ENCODE peak calls at places on chromosomes 13 and 19, in eight cellular contexts. One of them, this sample, is unnamed. For H3K4me1, the result is how much of the 10 kb centered on the place peaks cover.

GRCh38 chr13:34762312-34762711 is 179.8 kb upstream of the NBEA start:
- DNase-seq in IMR-90: no peak
- DNase-seq in stomach: no peak
- DNase-seq in upper lobe of left lung: no peak
- DNase-seq in suprapubic skin: no peak
- DNase-seq in heart left ventricle: no peak
- DNase-seq in H1: no peak
- DNase-seq in tibial nerve: no peak
- DNase-seq in this sample: no peak

GRCh38 chr19:20423381-20424207 is 142.0 kb downstream of the ZNF737 start:
- DNase-seq in IMR-90: peak
- DNase-seq in stomach: peak
- DNase-seq in upper lobe of left lung: peak
- DNase-seq in suprapubic skin: peak
- DNase-seq in heart left ventricle: peak
- DNase-seq in H1: no peak
- DNase-seq in tibial nerve: peak
- DNase-seq in this sample: peak

GRCh38 chr19:38044267-38045111 is 137.5 kb downstream of the SIPA1L3 start:
- DNase-seq in IMR-90: peak
- DNase-seq in stomach: no peak
- DNase-seq in upper lobe of left lung: no peak
- DNase-seq in suprapubic skin: no peak
- DNase-seq in heart left ventricle: no peak
- DNase-seq in H1: no peak
- DNase-seq in tibial nerve: no peak
- DNase-seq in this sample: no peak

GRCh38 chr19:29630661-29631060 is 24.6 kb downstream of the POP4 start:
- DNase-seq in IMR-90: no peak
- DNase-seq in stomach: no peak
- DNase-seq in upper lobe of left lung: no peak
- DNase-seq in suprapubic skin: no peak
- DNase-seq in heart left ventricle: no peak
- DNase-seq in H1: no peak
- DNase-seq in tibial nerve: no peak
- DNase-seq in this sample: no peak

GRCh38 chr13:73872397-73872796 is 261.8 kb downstream of the KLF12 start:
- DNase-seq in IMR-90: peak
- DNase-seq in stomach: no peak
- DNase-seq in upper lobe of left lung: no peak
- DNase-seq in suprapubic skin: no peak
- DNase-seq in heart left ventricle: no peak
- DNase-seq in H1: no peak
- DNase-seq in tibial nerve: no peak
- DNase-seq in this sample: no peak

GRCh38 chr19:40006273-40006691 is 9.4 kb downstream of the ZNF546 start:
- DNase-seq in IMR-90: peak
- DNase-seq in stomach: no peak
- DNase-seq in upper lobe of left lung: no peak
- DNase-seq in suprapubic skin: no peak
- DNase-seq in heart left ventricle: no peak
- DNase-seq in H1: no peak
- DNase-seq in tibial nerve: no peak
- DNase-seq in this sample: no peak

GRCh38 chr19:18251587-18252369 is 22.5 kb downstream of the IQCN start:
- DNase-seq in IMR-90: peak
- DNase-seq in stomach: peak
- DNase-seq in upper lobe of left lung: peak
- DNase-seq in suprapubic skin: no peak
- DNase-seq in heart left ventricle: peak
- DNase-seq in H1: peak
- DNase-seq in tibial nerve: peak
- DNase-seq in this sample: peak

GRCh38 chr19:48398329-48399235 is 5.1 kb downstream of the GRIN2D start:
- DNase-seq in IMR-90: peak
- DNase-seq in stomach: peak
- DNase-seq in upper lobe of left lung: peak
- DNase-seq in suprapubic skin: peak
- DNase-seq in heart left ventricle: peak
- DNase-seq in H1: peak
- DNase-seq in tibial nerve: peak
- DNase-seq in this sample: no peak

GRCh38 chr19:38838208-38838985 is 6.8 kb upstream of the ECH1 start:
- DNase-seq in IMR-90: no peak
- DNase-seq in stomach: peak
- DNase-seq in upper lobe of left lung: peak
- DNase-seq in suprapubic skin: no peak
- DNase-seq in heart left ventricle: no peak
- DNase-seq in H1: no peak
- DNase-seq in tibial nerve: no peak
- DNase-seq in this sample: peak

GRCh38 chr13:39603424-39603947 is 493 bp upstream of the LHFPL6 start:
- DNase-seq in IMR-90: peak
- DNase-seq in stomach: no peak
- DNase-seq in upper lobe of left lung: no peak
- DNase-seq in suprapubic skin: no peak
- DNase-seq in heart left ventricle: peak
- DNase-seq in H1: no peak
- DNase-seq in tibial nerve: no peak
- DNase-seq in this sample: no peak

GRCh38 chr19:58096884-58097283 is 1.1 kb downstream of the ZSCAN18 start:
- DNase-seq in IMR-90: no peak
- DNase-seq in stomach: no peak
- DNase-seq in upper lobe of left lung: no peak
- DNase-seq in suprapubic skin: no peak
- DNase-seq in heart left ventricle: no peak
- DNase-seq in H1: no peak
- DNase-seq in tibial nerve: no peak
- DNase-seq in this sample: no peak

GRCh38 chr19:10288662-10289166 is 1.0 kb upstream of the ICAM5 start:
- DNase-seq in IMR-90: peak
- DNase-seq in stomach: peak
- DNase-seq in upper lobe of left lung: peak
- DNase-seq in suprapubic skin: no peak
- DNase-seq in heart left ventricle: no peak
- DNase-seq in H1: no peak
- DNase-seq in tibial nerve: no peak
- DNase-seq in this sample: no peak

GRCh38 chr19:3614858-3615505 is 8.3 kb upstream of the TBXA2R start:
- DNase-seq in IMR-90: no peak
- DNase-seq in stomach: no peak
- DNase-seq in upper lobe of left lung: no peak
- DNase-seq in suprapubic skin: no peak
- DNase-seq in heart left ventricle: no peak
- DNase-seq in H1: no peak
- DNase-seq in tibial nerve: no peak
- DNase-seq in this sample: peak

GRCh38 chr13:37701972-37702371 is 103.4 kb upstream of the POSTN start:
- DNase-seq in IMR-90: peak
- DNase-seq in stomach: no peak
- DNase-seq in upper lobe of left lung: no peak
- DNase-seq in suprapubic skin: no peak
- DNase-seq in heart left ventricle: no peak
- DNase-seq in H1: no peak
- DNase-seq in tibial nerve: no peak
- DNase-seq in this sample: no peak

GRCh38 chr19:42089772-42090171 is 13.8 kb downstream of the ZNF574 start:
- DNase-seq in IMR-90: no peak
- DNase-seq in stomach: no peak
- DNase-seq in upper lobe of left lung: no peak
- DNase-seq in suprapubic skin: no peak
- DNase-seq in heart left ventricle: no peak
- DNase-seq in H1: no peak
- DNase-seq in tibial nerve: no peak
- DNase-seq in this sample: no peak

GRCh38 chr19:42091300-42092266 is 15.6 kb downstream of the ZNF574 start:
- DNase-seq in IMR-90: peak
- DNase-seq in stomach: peak
- DNase-seq in upper lobe of left lung: no peak
- DNase-seq in suprapubic skin: no peak
- DNase-seq in heart left ventricle: no peak
- DNase-seq in H1: no peak
- DNase-seq in tibial nerve: no peak
- DNase-seq in this sample: no peak

GRCh38 chr19:42090687-42091086 is 14.7 kb downstream of the ZNF574 start:
- DNase-seq in IMR-90: no peak
- DNase-seq in stomach: no peak
- DNase-seq in upper lobe of left lung: no peak
- DNase-seq in suprapubic skin: no peak
- DNase-seq in heart left ventricle: no peak
- DNase-seq in H1: no peak
- DNase-seq in tibial nerve: no peak
- DNase-seq in this sample: no peak

GRCh38 chr19:42093505-42093904 is 17.5 kb downstream of the ZNF574 start:
- DNase-seq in IMR-90: no peak
- DNase-seq in stomach: no peak
- DNase-seq in upper lobe of left lung: no peak
- DNase-seq in suprapubic skin: no peak
- DNase-seq in heart left ventricle: no peak
- DNase-seq in H1: no peak
- DNase-seq in tibial nerve: no peak
- DNase-seq in this sample: no peak

GRCh38 chr19:42092350-42092749 is 16.4 kb downstream of the ZNF574 start:
- DNase-seq in IMR-90: no peak
- DNase-seq in stomach: peak
- DNase-seq in upper lobe of left lung: no peak
- DNase-seq in suprapubic skin: no peak
- DNase-seq in heart left ventricle: no peak
- DNase-seq in H1: no peak
- DNase-seq in tibial nerve: no peak
- DNase-seq in this sample: no peak
- TF ChIP-seq CTCF in IMR-90: peak
- TF ChIP-seq CTCF in stomach: peak
- TF ChIP-seq CTCF in upper lobe of left lung: peak
- TF ChIP-seq CTCF in suprapubic skin: no peak
- TF ChIP-seq CTCF in heart left ventricle: peak
- TF ChIP-seq CTCF in H1: peak
- TF ChIP-seq CTCF in tibial nerve: no peak
- TF ChIP-seq CTCF in this sample: peak

DNA sequence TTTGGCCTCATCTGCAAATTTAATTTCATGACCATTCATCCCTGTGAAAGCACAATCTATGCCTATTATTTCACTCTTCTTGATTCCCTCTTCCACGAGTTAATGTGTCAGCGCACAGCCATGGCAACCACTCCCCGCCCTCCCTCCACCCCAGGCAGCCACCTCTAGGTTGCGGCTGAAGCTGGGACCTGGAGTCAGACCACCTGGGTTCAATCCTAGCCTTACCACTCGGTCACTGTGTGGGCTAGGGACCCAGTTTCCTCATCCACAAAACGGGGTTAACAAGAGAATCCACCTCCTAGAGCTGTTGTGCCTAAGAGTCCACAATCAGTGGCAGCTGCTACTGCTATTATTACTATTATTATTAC is 9.9 kb downstream of the CHST8 start:
- DNase-seq in IMR-90: no peak
- DNase-seq in stomach: peak
- DNase-seq in upper lobe of left lung: no peak
- DNase-seq in suprapubic skin: peak
- DNase-seq in heart left ventricle: peak
- DNase-seq in H1: no peak
- DNase-seq in tibial nerve: no peak
- DNase-seq in this sample: no peak
- TF ChIP-seq POLR2A in IMR-90: no peak
- TF ChIP-seq POLR2A in stomach: no peak
- TF ChIP-seq POLR2A in upper lobe of left lung: no peak
- TF ChIP-seq POLR2A in suprapubic skin: no peak
- TF ChIP-seq POLR2A in heart left ventricle: no peak
- TF ChIP-seq POLR2A in H1: no peak
- TF ChIP-seq POLR2A in tibial nerve: no peak
- TF ChIP-seq POLR2A in this sample: no peak

GRCh38 chr19:13838943-13839192 is 38.1 kb upstream of the NANOS3 start:
- DNase-seq in IMR-90: no peak
- DNase-seq in stomach: no peak
- DNase-seq in upper lobe of left lung: no peak
- DNase-seq in suprapubic skin: no peak
- DNase-seq in heart left ventricle: peak
- DNase-seq in H1: no peak
- DNase-seq in tibial nerve: no peak
- DNase-seq in this sample: no peak

GRCh38 chr19:13838071-13838942 is 38.6 kb upstream of the NANOS3 start:
- DNase-seq in IMR-90: no peak
- DNase-seq in stomach: no peak
- DNase-seq in upper lobe of left lung: no peak
- DNase-seq in suprapubic skin: no peak
- DNase-seq in heart left ventricle: no peak
- DNase-seq in H1: no peak
- DNase-seq in tibial nerve: no peak
- DNase-seq in this sample: no peak

GRCh38 chr19:13839938-13840750 is 36.8 kb upstream of the NANOS3 start:
- DNase-seq in IMR-90: peak
- DNase-seq in stomach: peak
- DNase-seq in upper lobe of left lung: peak
- DNase-seq in suprapubic skin: peak
- DNase-seq in heart left ventricle: no peak
- DNase-seq in H1: no peak
- DNase-seq in tibial nerve: no peak
- DNase-seq in this sample: peak

GRCh38 chr19:13840751-13841338 is 36.1 kb upstream of the NANOS3 start:
- DNase-seq in IMR-90: no peak
- DNase-seq in stomach: no peak
- DNase-seq in upper lobe of left lung: no peak
- DNase-seq in suprapubic skin: peak
- DNase-seq in heart left ventricle: no peak
- DNase-seq in H1: no peak
- DNase-seq in tibial nerve: no peak
- DNase-seq in this sample: peak

DNA sequence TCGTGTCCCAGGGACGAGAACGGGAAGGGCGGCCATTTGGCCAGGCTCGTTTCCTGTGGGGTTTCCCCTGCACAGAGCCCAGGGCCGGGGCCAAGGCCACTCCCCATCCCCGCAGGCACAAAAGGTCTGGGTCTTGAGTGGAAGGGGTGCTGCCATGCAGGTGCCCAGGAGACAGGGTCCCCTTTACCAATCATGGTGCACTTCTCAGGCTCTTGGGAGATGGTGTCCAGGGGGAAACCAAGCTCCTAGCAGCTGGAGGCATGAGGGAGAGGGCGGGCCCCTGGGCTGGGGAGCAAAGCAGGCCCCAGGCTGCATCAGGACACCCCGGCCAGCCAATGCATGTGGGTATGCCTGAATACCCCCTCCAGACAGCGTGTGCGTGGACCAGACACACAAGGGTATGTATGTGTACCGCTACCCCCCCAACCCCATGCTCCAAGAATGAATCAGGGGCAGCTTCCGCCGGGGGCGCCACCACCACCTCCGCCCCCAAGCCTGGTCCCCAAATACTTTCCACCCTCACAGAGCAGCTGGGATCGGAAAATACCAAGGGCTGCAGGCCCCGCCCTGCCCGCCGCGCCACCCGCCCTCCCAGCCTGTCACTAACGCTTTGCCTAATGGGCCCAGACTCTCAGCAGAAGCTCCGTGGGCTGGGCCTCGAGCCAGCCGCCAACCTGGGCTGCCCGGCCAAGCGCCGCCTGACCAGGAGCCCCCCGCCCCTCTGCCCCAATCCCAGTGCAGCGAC is 37.6 kb upstream of the NANOS3 start:
- DNase-seq in IMR-90: peak
- DNase-seq in stomach: peak
- DNase-seq in upper lobe of left lung: peak
- DNase-seq in suprapubic skin: peak
- DNase-seq in heart left ventricle: peak
- DNase-seq in H1: no peak
- DNase-seq in tibial nerve: peak
- DNase-seq in this sample: peak
- H3K4me1 ChIP-seq in IMR-90: under half
- H3K4me1 ChIP-seq in stomach: half or more
- H3K4me1 ChIP-seq in upper lobe of left lung: half or more
- H3K4me1 ChIP-seq in suprapubic skin: half or more
- H3K4me1 ChIP-seq in heart left ventricle: half or more
- H3K4me1 ChIP-seq in H1: under half
- H3K4me1 ChIP-seq in tibial nerve: under half
- H3K4me1 ChIP-seq in this sample: under half

GRCh38 chr19:30695171-30695875 is 323.1 kb downstream of the ZNF536 start:
- DNase-seq in IMR-90: no peak
- DNase-seq in stomach: no peak
- DNase-seq in upper lobe of left lung: no peak
- DNase-seq in suprapubic skin: peak
- DNase-seq in heart left ventricle: no peak
- DNase-seq in H1: no peak
- DNase-seq in tibial nerve: no peak
- DNase-seq in this sample: no peak
- TF ChIP-seq CTCF in IMR-90: no peak
- TF ChIP-seq CTCF in stomach: no peak
- TF ChIP-seq CTCF in upper lobe of left lung: no peak
- TF ChIP-seq CTCF in suprapubic skin: no peak
- TF ChIP-seq CTCF in heart left ventricle: no peak
- TF ChIP-seq CTCF in H1: peak
- TF ChIP-seq CTCF in tibial nerve: no peak
- TF ChIP-seq CTCF in this sample: no peak

This sample was measured in right lobe of liver.